ENCODE peak calls at places on chromosomes 6 and 20, in four cellular contexts. B, J, Z and V are unnamed samples.

GRCh38 chr6:116046739-116047138 is 14.0 kb downstream of the FRK start:
- DNase-seq in Z (no peak), J (no peak), B (no peak), V (no peak)

GRCh38 chr6:3867616-3868502 is 18.7 kb downstream of the FAM50B start:
- DNase-seq in J (no peak), Z (no peak), B (no peak), V (no peak)

GRCh38 chr20:45091366-45091765 is 9.6 kb downstream of the KCNS1 start:
- DNase-seq in Z (no peak), B (no peak), J (no peak), V (no peak)

GRCh38 chr6:53043626-53044025 is 21.6 kb upstream of the FBXO9 start:
- DNase-seq in J (no peak), Z (no peak), B (no peak), V (no peak)

GRCh38 chr6:55182016-55182650 is 7.8 kb downstream of the HCRTR2 start:
- DNase-seq in Z (no peak), J (no peak), B (no peak), V (no peak)

GRCh38 chr6:70686548-70687133 is 19.0 kb downstream of the SMAP1 start:
- DNase-seq in Z (no peak), B (no peak), J (peak), V (no peak)

GRCh38 chr6:108945686-108946158 is 97.5 kb downstream of the ARMC2 start:
- DNase-seq in B (peak), Z (peak), J (no peak), V (no peak)

GRCh38 chr6:30097902-30098606 is 14.8 kb downstream of the TRIM31 start:
- DNase-seq in J (no peak), Z (no peak), B (no peak), V (no peak)

GRCh38 chr6:164109770-164110140 is 695.2 kb downstream of the QKI start:
- DNase-seq in J (peak), B (peak), Z (peak), V (no peak)

GRCh38 chr20:63118786-63119450 is 97.0 kb downstream of the YTHDF1 start:
- DNase-seq in Z (no peak), B (peak), J (no peak), V (no peak)

GRCh38 chr6:89950879-89951391 is 56.7 kb downstream of the GJA10 start:
- DNase-seq in Z (no peak), J (no peak), B (no peak), V (no peak)

GRCh38 chr20:50834599-50835005 is 39.7 kb downstream of the BCAS4 start:
- DNase-seq in J (no peak), B (no peak), Z (no peak), V (no peak)

GRCh38 chr20:49245921-49246740 is 26.9 kb downstream of the DDX27 start:
- DNase-seq in Z (no peak), J (peak), B (no peak), V (peak)

DNA sequence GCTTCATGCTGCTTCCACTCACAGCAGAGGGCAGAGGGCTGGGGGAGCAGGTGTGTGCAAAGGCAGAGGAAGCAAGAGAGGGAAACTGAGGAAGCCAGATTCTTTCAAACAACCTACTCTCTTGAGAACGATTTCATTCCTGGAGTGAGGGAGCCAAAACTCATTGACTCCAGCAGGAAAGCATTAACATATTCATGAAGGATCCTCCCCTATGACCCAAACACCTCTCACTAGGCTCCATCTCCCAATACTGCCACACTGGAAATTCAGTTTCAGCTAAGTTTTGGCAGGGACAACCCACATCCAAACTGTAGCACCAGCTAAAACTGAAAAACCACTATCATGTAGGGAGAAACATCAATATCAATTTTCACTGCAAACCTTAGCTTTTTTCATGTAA is 125.1 kb downstream of the OLIG3 start:
- DNase-seq in Z (no peak), B (no peak), J (no peak), V (no peak)
- H3K27ac ChIP-seq in Z (no peak), B (no peak), J (no peak), V (no peak)

DNA sequence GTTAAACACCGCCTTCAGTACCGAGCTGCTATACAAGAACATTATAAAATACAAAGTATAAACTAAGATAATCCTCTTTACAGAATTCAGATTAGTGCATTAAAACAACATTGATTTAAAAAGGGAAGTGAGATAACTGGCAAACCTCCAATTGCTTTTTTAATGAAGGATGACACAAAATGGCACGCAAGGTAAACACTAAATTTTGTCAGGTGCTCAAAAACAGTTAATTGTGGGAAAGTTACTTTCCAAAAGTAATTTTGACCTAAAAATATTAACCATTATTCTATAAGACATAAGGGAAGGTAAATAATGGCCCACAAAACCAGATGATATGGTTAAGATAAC is 53.3 kb downstream of the STX7 start:
- DNase-seq in J (no peak), Z (no peak), B (no peak), V (no peak)
- H3K27ac ChIP-seq in J (no peak), Z (no peak), B (no peak), V (no peak)

DNA sequence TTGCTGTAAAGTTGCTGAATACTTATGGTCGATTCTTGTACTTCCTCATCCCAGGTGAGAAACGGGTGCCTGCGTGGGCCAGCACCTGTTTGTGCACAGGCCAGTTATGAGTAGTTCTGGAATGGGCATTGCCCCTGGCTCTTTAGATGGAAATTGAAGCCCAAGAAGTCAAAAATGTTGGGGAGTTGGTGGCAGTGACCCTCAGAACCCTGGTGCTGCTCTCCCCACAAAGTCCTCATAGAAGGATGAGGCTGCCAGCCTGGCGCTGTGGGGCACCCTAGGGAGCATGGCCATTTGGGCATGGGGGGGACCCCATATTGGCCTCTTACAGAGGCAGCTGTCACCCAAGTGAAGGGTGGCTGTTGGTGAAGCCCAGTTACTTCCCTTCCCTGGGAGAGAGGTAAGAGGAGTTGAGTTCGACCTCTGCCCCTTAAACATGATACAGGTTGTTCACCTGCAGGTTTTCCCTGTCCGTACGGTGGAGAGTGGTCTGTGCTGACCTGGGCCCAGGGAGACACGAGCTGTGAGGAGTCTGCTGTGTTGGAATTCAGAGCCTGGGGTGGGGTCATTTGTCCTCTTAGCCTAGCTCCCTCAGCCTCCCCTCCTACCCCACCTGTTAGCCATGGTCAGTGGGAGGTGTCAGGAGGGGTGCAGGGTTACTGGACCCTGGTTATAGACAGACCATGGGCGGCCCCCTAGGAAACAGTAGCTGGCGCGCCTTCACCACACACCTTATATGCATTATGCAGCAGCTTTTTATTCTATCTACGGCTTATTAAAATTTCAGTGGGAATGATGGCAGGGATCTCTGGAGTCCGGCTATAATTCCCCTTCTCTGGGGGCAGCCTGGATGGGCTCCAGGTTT is 4.9 kb downstream of the HMGA1 start:
- DNase-seq in Z (no peak), J (no peak), B (peak), V (no peak)
- H3K27ac ChIP-seq in Z (no peak), J (no peak), B (no peak), V (no peak)

DNA sequence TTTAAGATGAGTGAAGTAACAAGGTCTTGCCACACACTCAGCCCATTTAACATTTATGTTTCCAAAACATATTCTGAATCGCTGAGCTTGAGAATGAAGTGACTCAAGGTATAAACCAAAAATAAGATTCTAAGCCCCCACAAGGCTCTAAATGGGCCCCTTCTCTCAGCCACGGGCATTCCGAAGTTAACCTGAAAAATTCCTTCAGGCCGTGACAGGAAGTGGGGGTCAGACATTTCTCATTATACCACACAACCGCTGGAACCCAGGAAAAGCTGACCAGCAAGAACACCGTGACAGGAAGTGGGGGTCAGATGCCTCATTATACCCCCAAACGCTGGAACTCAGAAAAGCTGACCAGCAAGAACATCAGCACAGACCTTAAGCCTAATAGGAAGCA is 247.9 kb downstream of the ERMARD start:
- DNase-seq in J (no peak), Z (no peak), B (no peak), V (no peak)
- H3K27ac ChIP-seq in J (no peak), Z (no peak), B (no peak), V (no peak)